ENCODE peak calls at places on chromosome 3, in nine cellular contexts. X, U, E, G, I, F, Y, D and P are unnamed samples.

GRCh38 chr3:191958980-191959671 is 498.2 kb downstream of the PYDC2 start:
- DNase-seq in X (no peak), Y (no peak), U (no peak), D (no peak), G (no peak), F (no peak), E (no peak), I (no peak), P (no peak)

GRCh38 chr3:197507541-197507940 is 48.2 kb downstream of the BDH1 start:
- DNase-seq in F (no peak), I (no peak), E (no peak), X (no peak), Y (no peak), G (no peak), D (no peak), U (no peak), P (no peak)

GRCh38 chr3:153305189-153305588 is 143.2 kb downstream of the RAP2B start:
- DNase-seq in D (no peak), E (no peak), Y (no peak), F (no peak), I (no peak), G (peak), U (no peak), X (no peak), P (no peak)

GRCh38 chr3:157360044-157360443 is 76.6 kb upstream of the PTX3 start:
- DNase-seq in Y (no peak), X (no peak), I (no peak), F (peak), E (no peak), U (peak), D (peak), G (peak), P (no peak)

GRCh38 chr3:16299746-16300145 is 34.7 kb downstream of the OXNAD1 start:
- DNase-seq in F (no peak), I (no peak), D (no peak), E (no peak), G (no peak), X (no peak), Y (no peak), U (peak), P (no peak)

GRCh38 chr3:161401389-161401788 is 30.1 kb upstream of the SPTSSB start:
- DNase-seq in G (peak), D (no peak), I (no peak), U (no peak), X (no peak), E (no peak), F (peak), Y (no peak), P (no peak)

GRCh38 chr3:71875461-71875947 is 90.6 kb upstream of the PROK2 start:
- DNase-seq in X (peak), G (peak), E (peak), D (peak), I (peak), F (peak), Y (peak), U (peak), P (peak)

GRCh38 chr3:133706033-133706432 is 40.2 kb upstream of the TF start:
- DNase-seq in Y (no peak), U (no peak), G (no peak), X (no peak), I (no peak), D (no peak), F (no peak), E (no peak), P (no peak)

GRCh38 chr3:188542196-188542595 is 388.2 kb downstream of the LPP start:
- DNase-seq in I (no peak), D (no peak), G (no peak), U (no peak), E (no peak), Y (no peak), X (no peak), F (no peak), P (no peak)

GRCh38 chr3:162538466-162538865 is 1041.9 kb downstream of the OTOL1 start:
- DNase-seq in G (no peak), X (no peak), Y (no peak), U (no peak), I (no peak), F (peak), E (no peak), D (no peak), P (no peak)

GRCh38 chr3:47365213-47366153 is 15.3 kb upstream of the PTPN23 start:
- DNase-seq in E (no peak), F (peak), G (peak), I (no peak), U (no peak), D (peak), X (no peak), Y (no peak), P (no peak)

GRCh38 chr3:131250466-131250865 is 131.1 kb upstream of the NUDT16 start:
- DNase-seq in E (no peak), F (no peak), X (no peak), U (no peak), D (no peak), G (no peak), Y (no peak), I (no peak), P (no peak)

GRCh38 chr3:16738451-16738850 is 133.2 kb upstream of the DAZL start:
- DNase-seq in I (no peak), G (peak), D (no peak), U (peak), E (no peak), Y (no peak), F (peak), X (no peak), P (no peak)

GRCh38 chr3:151351648-151352047 is 22.3 kb upstream of the P2RY13 start:
- DNase-seq in F (no peak), D (no peak), X (no peak), G (no peak), I (no peak), E (no peak), U (no peak), Y (no peak), P (no peak)

GRCh38 chr3:13539671-13540070 is 9.3 kb upstream of the FBLN2 start:
- DNase-seq in U (no peak), X (no peak), E (no peak), Y (no peak), F (no peak), I (no peak), G (peak), D (no peak), P (no peak)

GRCh38 chr3:80424951-80425350 is 657.2 kb upstream of the ROBO1 start:
- DNase-seq in Y (no peak), G (no peak), U (no peak), X (no peak), I (no peak), D (no peak), E (no peak), F (no peak), P (no peak)

GRCh38 chr3:16723994-16724393 is 118.8 kb upstream of the DAZL start:
- DNase-seq in G (peak), Y (no peak), F (peak), X (no peak), I (no peak), D (no peak), E (no peak), U (peak), P (no peak)

GRCh38 chr3:30349507-30349906 is 256.9 kb upstream of the TGFBR2 start:
- DNase-seq in U (no peak), I (no peak), D (no peak), X (no peak), Y (no peak), E (no peak), G (no peak), F (no peak), P (no peak)